ENCODE peak calls at places on chromosomes 6 and 20, in four cellular contexts. F is HFF-Myc, Z is pons, E is neural crest cell. H is an unnamed sample.

GRCh38 chr20:32168184-32168910 is 39.2 kb downstream of the PLAGL2 start:
- DNase-seq in Z (no peak), E (no peak), F (peak; percentile 40), H (no peak)

GRCh38 chr6:37038297-37039198 is 33.1 kb downstream of the FGD2 start:
- DNase-seq in E (no peak), F (no peak), Z (no peak), H (peak; percentile 45)

GRCh38 chr20:25355866-25356265 is 34.8 kb downstream of the ABHD12 start:
- DNase-seq in E (no peak), Z (peak; percentile 89), F (no peak), H (no peak)

GRCh38 chr6:168111911-168112310 is 32.9 kb upstream of the FRMD1 start:
- DNase-seq in E (no peak), Z (no peak), F (no peak), H (no peak)

GRCh38 chr6:136961848-136962247 is 39.7 kb downstream of the SLC35D3 start:
- DNase-seq in E (no peak), Z (no peak), F (no peak), H (no peak)

GRCh38 chr20:49989234-49990065 is 6.7 kb downstream of the SNAI1 start:
- DNase-seq in Z (no peak), F (peak; percentile 81), E (peak; percentile 63), H (peak; percentile 68)

GRCh38 chr20:18778993-18779392 is 34.6 kb upstream of the SCP2D1 start:
- DNase-seq in Z (no peak), F (no peak), E (no peak), H (no peak)

GRCh38 chr20:20780127-20780822 is 67.8 kb upstream of the RALGAPA2 start:
- DNase-seq in Z (peak; percentile 63), F (no peak), E (no peak), H (peak; percentile 6)

GRCh38 chr6:125808060-125808459 is 17.3 kb downstream of the NCOA7 start:
- DNase-seq in F (no peak), Z (no peak), E (no peak), H (no peak)

GRCh38 chr20:32476684-32477593 is 108.2 kb downstream of the NOL4L start:
- DNase-seq in E (no peak), Z (no peak), F (no peak), H (no peak)

GRCh38 chr6:12545837-12546658 is 170.5 kb upstream of the PHACTR1 start:
- DNase-seq in Z (no peak), E (no peak), F (peak; percentile 54), H (no peak)

GRCh38 chr6:1527098-1527497 is 82.6 kb upstream of the FOXC1 start:
- DNase-seq in Z (peak; percentile 87), E (peak; percentile 26), F (no peak), H (peak; percentile 44)

GRCh38 chr20:33890557-33890956 is 79.4 kb downstream of the CHMP4B start:
- DNase-seq in Z (no peak), F (no peak), E (no peak), H (no peak)

GRCh38 chr20:12110711-12111110 is 193.0 kb downstream of the BTBD3 start:
- DNase-seq in Z (no peak), E (no peak), F (no peak), H (no peak)

GRCh38 chr6:155310596-155310995 is 3.7 kb downstream of the TFB1M start:
- DNase-seq in Z (no peak), F (no peak), E (no peak), H (no peak)

GRCh38 chr6:168914070-168914469 is 339.6 kb downstream of the THBS2 start:
- DNase-seq in E (no peak), F (no peak), Z (no peak), H (no peak)

GRCh38 chr20:19073584-19074198 is 138.8 kb upstream of the SLC24A3 start:
- DNase-seq in E (peak; percentile 6), Z (no peak), F (no peak), H (no peak)